ENCODE peak calls at places on chromosomes 12 and 14, in six cellular contexts. One of them, this sample, is unnamed. For H3K27me3 and H3K9me3, the result is how much of the 10 kb centered on the place peaks cover.

GRCh38 chr12:46659032-46659703 is 166.6 kb downstream of the SLC38A4 start:
- DNase-seq in endothelial cell of umbilical vein: peak
- DNase-seq in SK-N-SH: no peak
- DNase-seq in neural progenitor cell: peak
- DNase-seq in HCT116: no peak
- DNase-seq in ascending aorta: no peak
- DNase-seq in this sample: no peak

GRCh38 chr14:22230517-22230916 is 358.5 kb downstream of the DAD1 start:
- DNase-seq in endothelial cell of umbilical vein: no peak
- DNase-seq in SK-N-SH: no peak
- DNase-seq in neural progenitor cell: no peak
- DNase-seq in HCT116: no peak
- DNase-seq in ascending aorta: no peak
- DNase-seq in this sample: no peak

GRCh38 chr12:124833693-124834122 is 30.0 kb downstream of the SCARB1 start:
- DNase-seq in endothelial cell of umbilical vein: no peak
- DNase-seq in SK-N-SH: peak
- DNase-seq in neural progenitor cell: peak
- DNase-seq in HCT116: peak
- DNase-seq in ascending aorta: no peak
- DNase-seq in this sample: no peak

GRCh38 chr12:111715242-111715641 is 29.4 kb downstream of the ACAD10 start:
- DNase-seq in endothelial cell of umbilical vein: peak
- DNase-seq in SK-N-SH: no peak
- DNase-seq in neural progenitor cell: no peak
- DNase-seq in HCT116: no peak
- DNase-seq in ascending aorta: no peak
- DNase-seq in this sample: no peak

GRCh38 chr12:27673285-27673684 is 23.0 kb upstream of the REP15 start:
- DNase-seq in endothelial cell of umbilical vein: no peak
- DNase-seq in SK-N-SH: no peak
- DNase-seq in neural progenitor cell: no peak
- DNase-seq in HCT116: no peak
- DNase-seq in ascending aorta: no peak
- DNase-seq in this sample: no peak

GRCh38 chr12:2959508-2960431 is 573 bp downstream of the TEAD4 start:
- DNase-seq in endothelial cell of umbilical vein: peak
- DNase-seq in SK-N-SH: peak
- DNase-seq in neural progenitor cell: peak
- DNase-seq in HCT116: no peak
- DNase-seq in ascending aorta: peak
- DNase-seq in this sample: no peak

GRCh38 chr14:52080171-52080800 is 11.4 kb upstream of the NID2 start:
- DNase-seq in endothelial cell of umbilical vein: no peak
- DNase-seq in SK-N-SH: no peak
- DNase-seq in neural progenitor cell: no peak
- DNase-seq in HCT116: no peak
- DNase-seq in ascending aorta: no peak
- DNase-seq in this sample: no peak

GRCh38 chr14:22370084-22370847 is 218.8 kb downstream of the DAD1 start:
- DNase-seq in endothelial cell of umbilical vein: no peak
- DNase-seq in SK-N-SH: no peak
- DNase-seq in neural progenitor cell: no peak
- DNase-seq in HCT116: no peak
- DNase-seq in ascending aorta: peak
- DNase-seq in this sample: no peak

GRCh38 chr14:55328317-55328716 is 57.1 kb downstream of the FBXO34 start:
- DNase-seq in endothelial cell of umbilical vein: no peak
- DNase-seq in SK-N-SH: no peak
- DNase-seq in neural progenitor cell: no peak
- DNase-seq in HCT116: no peak
- DNase-seq in ascending aorta: no peak
- DNase-seq in this sample: no peak

GRCh38 chr14:92726135-92726932 is 22.1 kb downstream of the LGMN start:
- DNase-seq in endothelial cell of umbilical vein: peak
- DNase-seq in SK-N-SH: no peak
- DNase-seq in neural progenitor cell: no peak
- DNase-seq in HCT116: peak
- DNase-seq in ascending aorta: peak
- DNase-seq in this sample: peak

GRCh38 chr14:22623047-22623446 is 21.1 kb downstream of the OR6J1 start:
- DNase-seq in endothelial cell of umbilical vein: peak
- DNase-seq in SK-N-SH: no peak
- DNase-seq in neural progenitor cell: no peak
- DNase-seq in HCT116: no peak
- DNase-seq in ascending aorta: no peak
- DNase-seq in this sample: no peak

GRCh38 chr12:25585021-25585523 is 32.0 kb upstream of the LMNTD1 start:
- DNase-seq in endothelial cell of umbilical vein: peak
- DNase-seq in SK-N-SH: no peak
- DNase-seq in neural progenitor cell: no peak
- DNase-seq in HCT116: no peak
- DNase-seq in ascending aorta: peak
- DNase-seq in this sample: peak

GRCh38 chr12:75489613-75490210 is 9.2 kb downstream of the GLIPR1 start:
- DNase-seq in endothelial cell of umbilical vein: peak
- DNase-seq in SK-N-SH: no peak
- DNase-seq in neural progenitor cell: no peak
- DNase-seq in HCT116: peak
- DNase-seq in ascending aorta: no peak
- DNase-seq in this sample: no peak

GRCh38 chr12:52310622-52311281 is 10.4 kb downstream of the KRT83 start:
- DNase-seq in endothelial cell of umbilical vein: no peak
- DNase-seq in SK-N-SH: no peak
- DNase-seq in neural progenitor cell: no peak
- DNase-seq in HCT116: no peak
- DNase-seq in ascending aorta: no peak
- DNase-seq in this sample: no peak

GRCh38 chr14:99989032-99989431 is 76.2 kb upstream of the EVL start:
- DNase-seq in endothelial cell of umbilical vein: no peak
- DNase-seq in SK-N-SH: no peak
- DNase-seq in neural progenitor cell: no peak
- DNase-seq in HCT116: no peak
- DNase-seq in ascending aorta: no peak
- DNase-seq in this sample: no peak

GRCh38 chr14:99990268-99991170 is 74.7 kb upstream of the EVL start:
- DNase-seq in endothelial cell of umbilical vein: no peak
- DNase-seq in SK-N-SH: no peak
- DNase-seq in neural progenitor cell: no peak
- DNase-seq in HCT116: no peak
- DNase-seq in ascending aorta: no peak
- DNase-seq in this sample: no peak

GRCh38 chr14:99983251-99984012 is 81.8 kb upstream of the EVL start:
- DNase-seq in endothelial cell of umbilical vein: peak
- DNase-seq in SK-N-SH: no peak
- DNase-seq in neural progenitor cell: no peak
- DNase-seq in HCT116: no peak
- DNase-seq in ascending aorta: no peak
- DNase-seq in this sample: no peak

GRCh38 chr14:99982449-99983250 is 82.6 kb upstream of the EVL start:
- DNase-seq in endothelial cell of umbilical vein: peak
- DNase-seq in SK-N-SH: peak
- DNase-seq in neural progenitor cell: peak
- DNase-seq in HCT116: peak
- DNase-seq in ascending aorta: peak
- DNase-seq in this sample: no peak

GRCh38 chr14:99986416-99986815 is 78.8 kb upstream of the EVL start:
- DNase-seq in endothelial cell of umbilical vein: no peak
- DNase-seq in SK-N-SH: no peak
- DNase-seq in neural progenitor cell: no peak
- DNase-seq in HCT116: no peak
- DNase-seq in ascending aorta: no peak
- DNase-seq in this sample: no peak
- H3K27me3 ChIP-seq in endothelial cell of umbilical vein: under half
- H3K27me3 ChIP-seq in SK-N-SH: under half
- H3K27me3 ChIP-seq in neural progenitor cell: under half
- H3K27me3 ChIP-seq in HCT116: under half
- H3K27me3 ChIP-seq in ascending aorta: under half
- H3K27me3 ChIP-seq in this sample: under half

DNA sequence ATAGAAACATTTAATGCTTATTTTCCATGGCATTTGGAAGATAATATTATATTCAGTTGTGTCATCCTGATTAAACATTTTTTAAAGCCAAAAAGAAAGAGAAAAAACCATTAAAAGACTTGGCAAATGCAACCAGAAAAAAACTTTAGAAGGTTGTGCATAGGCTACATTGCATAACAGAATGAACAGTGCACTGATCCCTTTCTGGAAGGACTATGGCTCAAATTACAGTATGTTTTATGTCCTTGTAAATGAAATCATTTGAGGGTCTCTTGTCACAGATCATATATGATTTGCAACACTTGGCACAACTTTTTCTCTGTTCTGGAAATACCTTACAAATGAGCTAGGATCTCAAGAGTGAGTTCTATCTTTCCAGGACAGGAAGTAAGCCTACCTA is 275.2 kb upstream of the FLRT2 start:
- DNase-seq in endothelial cell of umbilical vein: no peak
- DNase-seq in SK-N-SH: no peak
- DNase-seq in neural progenitor cell: no peak
- DNase-seq in HCT116: no peak
- DNase-seq in ascending aorta: no peak
- DNase-seq in this sample: no peak
- H3K9me3 ChIP-seq in endothelial cell of umbilical vein: under half
- H3K9me3 ChIP-seq in SK-N-SH: under half
- H3K9me3 ChIP-seq in neural progenitor cell: under half
- H3K9me3 ChIP-seq in HCT116: under half
- H3K9me3 ChIP-seq in ascending aorta: under half
- H3K9me3 ChIP-seq in this sample: under half

DNA sequence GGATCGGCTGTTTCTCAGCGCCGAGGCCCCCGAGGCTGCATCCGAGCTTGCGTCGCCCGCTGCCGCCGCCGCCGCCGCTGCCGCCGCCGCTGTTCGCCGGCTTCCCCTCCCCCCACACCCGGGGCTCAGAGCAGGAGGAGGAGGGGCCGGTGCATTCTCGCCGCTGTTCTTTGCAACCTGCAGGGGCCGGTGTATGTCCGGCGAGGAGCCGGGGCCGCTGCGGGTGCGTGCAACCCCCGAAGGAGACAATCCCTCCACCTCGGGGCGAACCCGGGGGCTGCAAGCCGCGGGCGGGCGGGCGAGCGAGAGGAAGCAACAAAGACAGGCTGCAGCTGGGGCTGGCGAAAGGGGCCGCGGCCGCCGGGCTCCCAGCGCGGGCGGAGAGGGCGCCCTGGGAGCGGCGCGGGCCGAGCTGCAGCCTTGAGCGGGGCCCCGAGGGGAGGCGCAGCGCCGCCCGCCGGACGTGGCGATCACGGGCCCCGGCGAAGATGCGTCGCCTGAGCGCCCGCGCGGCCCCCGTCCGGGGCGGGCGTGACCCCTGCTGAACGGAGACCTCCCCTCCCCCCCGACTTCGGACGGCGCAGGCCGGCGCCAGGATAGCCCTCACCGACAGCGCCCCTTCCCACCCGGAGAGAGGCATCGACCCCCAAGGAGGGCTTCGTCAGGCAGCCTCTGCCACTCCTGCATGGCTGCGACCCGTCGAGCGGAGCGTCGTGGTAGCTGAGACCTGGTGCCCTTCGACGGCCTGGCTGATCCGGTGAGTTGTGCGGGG is 702 bp downstream of the FAM222A start:
- DNase-seq in endothelial cell of umbilical vein: peak
- DNase-seq in SK-N-SH: peak
- DNase-seq in neural progenitor cell: peak
- DNase-seq in HCT116: no peak
- DNase-seq in ascending aorta: peak
- DNase-seq in this sample: peak
- H3K27me3 ChIP-seq in endothelial cell of umbilical vein: under half
- H3K27me3 ChIP-seq in SK-N-SH: under half
- H3K27me3 ChIP-seq in neural progenitor cell: half or more
- H3K27me3 ChIP-seq in HCT116: under half
- H3K27me3 ChIP-seq in ascending aorta: under half
- H3K27me3 ChIP-seq in this sample: under half

GRCh38 chr12:4246116-4246515 is 27.4 kb upstream of the CCND2 start:
- DNase-seq in endothelial cell of umbilical vein: no peak
- DNase-seq in SK-N-SH: no peak
- DNase-seq in neural progenitor cell: peak
- DNase-seq in HCT116: no peak
- DNase-seq in ascending aorta: no peak
- DNase-seq in this sample: no peak
- H3K9me3 ChIP-seq in endothelial cell of umbilical vein: under half
- H3K9me3 ChIP-seq in SK-N-SH: under half
- H3K9me3 ChIP-seq in neural progenitor cell: under half
- H3K9me3 ChIP-seq in HCT116: under half
- H3K9me3 ChIP-seq in ascending aorta: under half
- H3K9me3 ChIP-seq in this sample: under half

GRCh38 chr12:13547283-13547682 is 350.8 kb downstream of the EMP1 start:
- DNase-seq in endothelial cell of umbilical vein: no peak
- DNase-seq in SK-N-SH: no peak
- DNase-seq in neural progenitor cell: no peak
- DNase-seq in HCT116: no peak
- DNase-seq in ascending aorta: no peak
- DNase-seq in this sample: no peak

DNA sequence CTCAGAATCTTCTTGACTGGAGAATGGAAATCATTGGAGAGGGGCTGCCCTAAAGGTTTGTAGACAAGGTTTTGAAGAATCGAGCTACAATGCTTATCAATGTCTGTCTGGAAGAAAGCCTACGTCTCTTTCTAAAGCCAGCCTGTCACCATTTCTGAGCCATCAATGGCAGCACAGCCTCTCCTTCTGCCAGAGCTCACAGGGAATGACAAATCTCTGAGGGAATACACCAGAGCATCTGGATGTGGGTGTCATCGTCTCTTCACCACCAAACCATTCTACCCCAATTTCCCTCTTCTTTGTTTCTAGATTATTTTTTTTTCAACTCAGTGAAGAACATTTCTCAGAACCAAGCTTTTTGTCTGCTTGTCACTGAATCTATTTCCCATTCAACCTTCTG is 349.7 kb downstream of the EMP1 start:
- DNase-seq in endothelial cell of umbilical vein: no peak
- DNase-seq in SK-N-SH: no peak
- DNase-seq in neural progenitor cell: no peak
- DNase-seq in HCT116: no peak
- DNase-seq in ascending aorta: no peak
- DNase-seq in this sample: no peak
- H3K27me3 ChIP-seq in endothelial cell of umbilical vein: under half
- H3K27me3 ChIP-seq in SK-N-SH: under half
- H3K27me3 ChIP-seq in neural progenitor cell: under half
- H3K27me3 ChIP-seq in HCT116: under half
- H3K27me3 ChIP-seq in ascending aorta: under half
- H3K27me3 ChIP-seq in this sample: under half

This sample was measured in breast epithelium.